ENCODE peak calls at places on chromosomes 4 and X, in nine cellular contexts. X is left ventricle myocardium inferior, U is neural progenitor cell, A is H1, C is astrocyte, F is GM23338, J is ovary, K is fibroblast of lung, H is cardiac muscle cell. S is an unnamed sample.

GRCh38 chr4:24570574-24571236 is 13.6 kb downstream of the DHX15 start:
- DNase-seq in X (no peak), K (no peak), U (no peak), F (no peak), H (no peak), J (no peak), C (no peak), A (no peak), S (no peak)

GRCh38 chr4:25031077-25031606 is 396 bp upstream of the LGI2 start:
- DNase-seq in A (peak; percentile 78), C (peak; percentile 26), U (peak; percentile 50), F (peak; percentile 66), J (peak; percentile 41), K (peak; percentile 10), X (peak; percentile 22), H (peak; percentile 53), S (peak; percentile 60)

GRCh38 chr4:31169851-31170250 is 449.7 kb downstream of the PCDH7 start:
- DNase-seq in J (no peak), K (no peak), U (peak; percentile 8), H (no peak), X (no peak), C (no peak), A (no peak), F (no peak), S (no peak)

GRCh38 chr4:145390566-145390965 is 91.1 kb upstream of the SMAD1 start:
- DNase-seq in U (no peak), A (no peak), C (no peak), H (no peak), J (no peak), X (no peak), F (no peak), K (no peak), S (no peak)

GRCh38 chr4:38565271-38566199 is 98.5 kb upstream of the KLF3 start:
- DNase-seq in A (no peak), F (no peak), C (peak; percentile 78), U (no peak), X (peak; percentile 36), H (no peak), K (peak; percentile 69), J (no peak), S (no peak)

GRCh38 chr4:176340871-176341685 is 21.3 kb downstream of the SPCS3 start:
- DNase-seq in C (no peak), U (peak; percentile 55), A (no peak), F (peak; percentile 57), H (peak; percentile 52), K (peak; percentile 80), X (no peak), J (no peak), S (no peak)

GRCh38 chrX:5775985-5776384 is 452.7 kb downstream of the NLGN4X start:
- DNase-seq in C (no peak), H (no peak), F (no peak), J (no peak), A (no peak), X (no peak), U (no peak), K (no peak), S (no peak)

GRCh38 chrX:148310402-148311200 is 189.8 kb upstream of the AFF2 start:
- DNase-seq in C (no peak), F (no peak), A (no peak), K (no peak), X (no peak), U (no peak), H (no peak), J (no peak), S (no peak)

GRCh38 chrX:38214551-38214950 is 6.1 kb downstream of the SRPX start:
- DNase-seq in A (no peak), C (peak; percentile 66), X (no peak), U (no peak), H (no peak), K (no peak), F (no peak), J (no peak), S (no peak)

GRCh38 chr4:36285784-36286480 is 4.5 kb downstream of the DTHD1 start:
- DNase-seq in H (no peak), A (no peak), F (no peak), U (no peak), K (no peak), C (no peak), J (no peak), X (no peak), S (no peak)

GRCh38 chr4:121070696-121071639 is 1.4 kb downstream of the NDNF start:
- DNase-seq in C (no peak), F (peak; percentile 80), H (peak; percentile 67), X (peak; percentile 40), J (peak; percentile 72), U (peak; percentile 79), K (peak; percentile 43), A (peak; percentile 75), S (peak; percentile 49)

GRCh38 chrX:32933548-32933947 is 277.8 kb downstream of the DMD start:
- DNase-seq in H (peak; percentile 7), X (no peak), K (no peak), A (no peak), F (no peak), U (no peak), J (no peak), C (no peak), S (no peak)

GRCh38 chrX:134894373-134894895 is 96.4 kb upstream of the SMIM10 start:
- DNase-seq in X (no peak), H (no peak), A (no peak), C (no peak), J (no peak), U (no peak), K (no peak), F (no peak), S (no peak)

GRCh38 chr4:184748251-184748652 is 14.4 kb upstream of the CENPU start:
- DNase-seq in J (no peak), U (no peak), K (no peak), X (peak; percentile 65), F (peak; percentile 17), A (no peak), C (no peak), H (no peak), S (no peak)

DNA sequence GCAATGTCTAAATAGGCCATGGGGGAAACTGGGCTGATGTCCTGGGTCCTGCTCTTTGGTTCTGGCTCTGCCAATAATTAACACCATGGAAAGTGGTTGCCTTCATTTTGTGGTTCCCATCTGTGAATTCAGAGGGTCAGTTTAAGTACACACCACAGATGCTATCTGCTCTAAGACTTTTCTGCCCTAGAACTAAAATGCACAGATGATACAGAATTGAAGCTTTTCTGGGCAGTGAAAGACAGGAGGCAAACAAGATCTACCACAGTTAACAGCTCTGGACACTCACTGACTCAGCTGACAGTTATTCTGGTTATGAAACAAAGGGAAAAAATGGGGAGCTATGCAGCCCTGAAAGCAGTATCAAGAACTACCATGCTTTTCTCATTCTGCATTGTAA is 37.3 kb downstream of the APBB2 start:
- DNase-seq in C (peak; percentile 83), X (no peak), H (no peak), J (no peak), A (no peak), K (peak; percentile 73), U (no peak), F (no peak), S (no peak)
- H3K4me1 ChIP-seq in C (peaks cover 43% of the 10 kb centered on the region), X (peaks cover 56% of the 10 kb centered on the region), H (no peaks in the 10 kb centered on the region), J (peaks cover 12% of the 10 kb centered on the region), A (no peaks in the 10 kb centered on the region), K (peaks cover 24% of the 10 kb centered on the region), U (no peaks in the 10 kb centered on the region), F (peaks cover 26% of the 10 kb centered on the region), S (peaks cover 23% of the 10 kb centered on the region)

DNA sequence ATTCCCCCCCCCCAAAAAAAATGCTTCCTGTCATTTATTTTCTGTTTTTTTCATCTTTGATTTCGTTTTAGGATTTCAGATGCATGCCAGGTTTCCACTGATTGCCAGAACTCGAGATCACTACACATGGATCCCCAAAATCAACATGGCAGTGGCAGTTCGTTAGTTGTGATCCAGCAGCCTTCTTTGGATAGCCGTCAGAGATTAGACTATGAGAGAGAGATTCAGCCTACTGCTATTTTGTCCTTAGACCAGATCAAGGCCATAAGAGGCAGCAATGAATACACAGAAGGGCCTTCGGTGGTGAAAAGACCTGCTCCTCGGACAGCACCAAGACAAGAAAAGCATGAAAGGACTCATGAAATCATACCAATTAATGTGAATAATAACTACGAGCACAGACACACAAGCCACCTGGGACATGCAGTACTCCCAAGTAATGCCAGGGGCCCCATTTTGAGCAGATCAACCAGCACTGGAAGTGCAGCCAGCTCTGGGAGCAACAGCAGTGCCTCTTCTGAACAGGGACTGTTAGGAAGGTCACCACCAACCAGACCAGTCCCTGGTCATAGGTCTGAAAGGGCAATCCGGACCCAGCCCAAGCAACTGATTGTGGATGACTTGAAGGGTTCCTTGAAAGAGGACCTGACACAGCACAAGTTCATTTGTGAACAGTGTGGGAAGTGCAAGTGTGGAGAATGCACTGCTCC is 5.0 kb downstream of the SPRY1 start:
- DNase-seq in K (no peak), X (no peak), U (no peak), J (no peak), C (no peak), H (no peak), F (no peak), A (no peak), S (no peak)
- H3K4me3 ChIP-seq in K (peak overlapping the region; percentile 54), X (peak overlapping the region; percentile 87), U (no peak overlapping the region), J (peak overlapping the region; percentile 62), C (no peak overlapping the region), H (peak overlapping the region; percentile 73), F (peak overlapping the region; percentile 69), A (no peak overlapping the region), S (no peak overlapping the region)

DNA sequence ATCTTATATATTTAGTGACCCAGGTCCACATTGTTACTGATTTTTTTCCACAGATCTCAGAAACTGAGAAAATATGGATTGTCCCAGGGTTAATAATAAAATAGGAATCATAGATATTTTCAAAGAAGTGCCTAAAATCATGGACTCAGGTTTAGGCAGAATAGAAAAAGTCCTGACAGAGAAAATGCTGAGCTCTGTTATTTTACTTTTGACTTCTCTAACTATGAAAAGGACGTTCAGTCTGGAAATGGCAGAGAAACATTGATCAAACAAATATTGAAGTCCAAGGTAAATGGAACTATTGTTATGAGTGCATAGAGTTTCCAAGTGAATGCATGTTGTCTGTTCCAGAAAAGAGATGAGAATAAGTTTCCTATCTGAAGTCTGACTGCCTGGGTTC is 170.5 kb downstream of the ANKRD50 start:
- DNase-seq in A (no peak), U (no peak), X (no peak), H (no peak), F (no peak), C (no peak), J (no peak), K (no peak), S (no peak)
- TF ChIP-seq CTCF in A (no peak), U (no peak), X (no peak), H (no peak), F (no peak), C (no peak), J (no peak), K (no peak), S (no peak)

DNA sequence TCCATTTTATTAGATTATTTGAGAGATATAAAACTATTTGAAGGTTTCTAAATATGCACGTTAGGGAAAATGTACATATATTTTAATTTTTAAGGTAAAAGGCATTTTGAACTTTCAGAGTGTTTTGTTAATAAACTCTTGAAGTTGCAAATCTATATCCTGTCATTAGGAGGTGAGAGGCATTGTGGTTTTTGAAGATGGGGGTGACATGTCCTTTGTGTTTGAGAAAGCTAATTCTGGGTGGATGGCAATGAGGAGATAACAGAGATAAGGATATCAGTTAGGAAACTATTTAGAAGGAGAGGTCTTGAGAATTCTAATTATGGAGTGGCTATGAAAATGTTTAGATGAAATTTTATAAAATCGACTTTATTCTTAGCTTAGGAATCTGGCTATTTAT is 6.1 kb downstream of the STIM2 start:
- DNase-seq in U (no peak), J (no peak), C (no peak), X (no peak), K (no peak), F (no peak), A (no peak), H (no peak), S (no peak)
- H3K4me1 ChIP-seq in U (peaks cover 42% of the 10 kb centered on the region), J (peaks cover 7% of the 10 kb centered on the region), C (no peaks in the 10 kb centered on the region), X (peaks cover 73% of the 10 kb centered on the region), K (no peaks in the 10 kb centered on the region), F (peaks cover 30% of the 10 kb centered on the region), A (peaks cover 3% of the 10 kb centered on the region), H (peaks cover 58% of the 10 kb centered on the region), S (peaks cover 12% of the 10 kb centered on the region)

GRCh38 chrX:68695206-68695845 is 47.9 kb downstream of the STARD8 start:
- DNase-seq in A (no peak), F (no peak), C (no peak), H (no peak), U (no peak), X (no peak), K (no peak), J (no peak), S (no peak)
- H3K4me3 ChIP-seq in A (no peak overlapping the region), F (peak overlapping the region; percentile 64), C (no peak overlapping the region), H (no peak overlapping the region), U (no peak overlapping the region), X (peak overlapping the region; percentile 77), K (no peak overlapping the region), J (no peak overlapping the region), S (no peak overlapping the region)